ENCODE peak calls at places on chromosomes 16 and 17, in five cellular contexts. P is GOT3, U is adrenal gland, X is astrocyte of the spinal cord, F is right cardiac atrium. J is an unnamed sample.
A peak's percentile ranks its signal among the peaks of the same experiment; 100 is the strongest.

GRCh38 chr17:81480140-81480917 is 32.3 kb downstream of the ACTG1 start:
- DNase-seq in P (no peak), X (peak; percentile 62), F (peak; percentile 75), U (peak; percentile 86), J (no peak)

GRCh38 chr16:74499114-74499513 is 77.8 kb upstream of the CLEC18B start:
- DNase-seq in P (no peak), F (no peak), X (no peak), U (no peak), J (no peak)

GRCh38 chr17:50133028-50133768 is 3.2 kb upstream of the SAMD14 start:
- DNase-seq in F (peak; percentile 61), P (no peak), X (no peak), U (peak; percentile 87), J (peak; percentile 49)

GRCh38 chr17:41347872-41348760 is 2.5 kb downstream of the KRT33A start:
- DNase-seq in P (no peak), X (no peak), F (no peak), U (no peak), J (no peak)

GRCh38 chr17:76550712-76551615 is 11.1 kb downstream of the PRCD start:
- DNase-seq in X (peak; percentile 26), P (no peak), U (peak; percentile 50), F (no peak), J (no peak)

GRCh38 chr17:7854851-7855642 is at the start of gene TMEM88:
- DNase-seq in U (peak; percentile 26), P (no peak), F (peak; percentile 77), X (no peak), J (peak; percentile 45)

GRCh38 chr17:7893226-7893880 is 4.8 kb downstream of the CHD3 start:
- DNase-seq in U (no peak), P (no peak), F (no peak), X (no peak), J (no peak)

GRCh38 chr16:1049113-1049975 is 23.2 kb upstream of the SSTR5 start:
- DNase-seq in F (peak; percentile 55), P (no peak), X (no peak), U (no peak), J (no peak)

GRCh38 chr17:18109935-18110334 is 1.4 kb downstream of the MYO15A start:
- DNase-seq in X (no peak), P (no peak), U (no peak), F (no peak), J (no peak)

GRCh38 chr16:63018581-63019223 is 982.5 kb upstream of the CDH8 start:
- DNase-seq in U (no peak), P (no peak), F (no peak), X (no peak), J (no peak)

GRCh38 chr17:60155815-60156214 is 6.0 kb downstream of the CA4 start:
- DNase-seq in F (no peak), U (no peak), P (no peak), X (no peak), J (no peak)

GRCh38 chr17:44039829-44040635 is 25.3 kb upstream of the TMEM101 start:
- DNase-seq in F (no peak), X (peak; percentile 11), P (no peak), U (no peak), J (no peak)

GRCh38 chr16:85461814-85462404 is 151.2 kb upstream of the GSE1 start:
- DNase-seq in F (peak; percentile 75), P (no peak), U (peak; percentile 34), X (peak; percentile 43), J (no peak)

GRCh38 chr17:77737442-77738265 is 220.8 kb upstream of the TNRC6C start:
- DNase-seq in U (no peak), P (no peak), X (no peak), F (peak; percentile 24), J (peak; percentile 14)

J was measured in left lobe of liver.